ENCODE peak calls at places on chromosomes 1 and 21, in six cellular contexts. I, H, G, N, M and C are unnamed samples.

GRCh38 chr1:27601321-27601770 is 2.6 kb downstream of the AHDC1 start:
- DNase-seq in G (no peak), M (no peak), I (no peak), N (no peak), H (no peak), C (no peak)

GRCh38 chr21:44261191-44261631 is 486 bp downstream of the DNMT3L start:
- DNase-seq in H (no peak), G (no peak), N (no peak), I (no peak), M (no peak), C (no peak)

GRCh38 chr1:220775238-220775853 is 11.4 kb upstream of the MTARC1 start:
- DNase-seq in H (no peak), M (peak; percentile 14), G (no peak), I (no peak), N (no peak), C (no peak)

GRCh38 chr1:23341829-23342697 is 2.0 kb downstream of the HNRNPR start:
- DNase-seq in M (no peak), G (no peak), N (no peak), H (no peak), I (no peak), C (no peak)

GRCh38 chr1:89199515-89199914 is 773 bp upstream of the GBP4 start:
- DNase-seq in M (no peak), H (no peak), G (no peak), I (no peak), N (no peak), C (no peak)

GRCh38 chr1:33275706-33276572 is 19.6 kb downstream of the ZNF362 start:
- DNase-seq in H (no peak), I (no peak), N (no peak), G (peak; percentile 56), M (no peak), C (peak; percentile 56)

GRCh38 chr1:211340622-211341487 is 14.2 kb downstream of the TRAF5 start:
- DNase-seq in G (no peak), N (no peak), I (peak; percentile 67), H (no peak), M (no peak), C (peak; percentile 76)

GRCh38 chr21:16302851-16303282 is 573.1 kb downstream of the USP25 start:
- DNase-seq in M (no peak), N (peak; percentile 62), I (no peak), H (peak; percentile 12), G (peak; percentile 76), C (no peak)

GRCh38 chr1:228016653-228017355 is 10.0 kb downstream of the WNT3A start:
- DNase-seq in G (no peak), M (no peak), N (no peak), I (no peak), H (no peak), C (no peak)

GRCh38 chr1:165858928-165859845 is 31.8 kb downstream of the UCK2 start:
- DNase-seq in H (no peak), N (no peak), I (no peak), G (no peak), M (no peak), C (no peak)

GRCh38 chr1:1511533-1512285 is at the start of gene ATAD3A:
- DNase-seq in G (peak; percentile 99), I (peak; percentile 96), M (peak; percentile 88), N (peak; percentile 97), H (peak; percentile 97), C (peak; percentile 99)
- TF ChIP-seq POLR2A in G (peak; percentile 63), I (no peak), M (no peak), N (peak; percentile 84), H (peak; percentile 86), C (peak; percentile 19)

DNA sequence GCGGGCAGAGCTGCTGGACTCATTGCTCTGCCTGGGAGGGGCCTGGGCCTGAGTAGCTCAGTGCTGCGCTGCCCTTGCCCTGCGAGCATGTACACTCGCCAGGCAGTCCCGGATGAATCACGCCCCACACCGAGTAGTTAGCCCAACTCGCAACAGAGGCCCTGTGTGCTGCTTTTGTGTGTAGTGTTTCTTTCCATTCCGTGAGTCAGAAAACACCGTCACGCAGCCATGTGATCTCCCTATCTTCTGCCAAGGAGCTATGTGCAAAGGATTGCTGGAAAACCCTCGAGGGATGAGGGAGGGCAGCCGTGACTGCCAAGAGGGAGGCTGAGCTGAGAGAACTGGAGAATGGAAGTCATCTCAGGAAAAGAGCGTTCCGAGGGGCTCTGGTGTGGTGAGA is 37.3 kb downstream of the NENF start:
- DNase-seq in I (peak; percentile 97), N (peak; percentile 75), H (peak; percentile 99), G (peak; percentile 97), M (peak; percentile 92), C (peak; percentile 90)
- TF ChIP-seq POLR2A in I (no peak), N (peak; percentile 26), H (no peak), G (no peak), M (no peak), C (no peak)

GRCh38 chr1:53946252-53947171 is at the start of gene LRRC42:
- DNase-seq in N (no peak), G (no peak), M (no peak), I (no peak), H (no peak), C (no peak)
- TF ChIP-seq POLR2A in N (no peak), G (no peak), M (peak; percentile 36), I (no peak), H (peak; percentile 60), C (no peak)

GRCh38 chr1:31072304-31072746 is 6.8 kb upstream of the PUM1 start:
- DNase-seq in M (no peak), I (no peak), H (no peak), N (no peak), G (no peak), C (no peak)
- TF ChIP-seq POLR2A in M (no peak), I (no peak), H (no peak), N (no peak), G (no peak), C (no peak)

GRCh38 chr1:6322161-6322560 is 61.3 kb upstream of the GPR153 start:
- DNase-seq in I (no peak), G (no peak), N (no peak), H (no peak), M (no peak), C (no peak)
- TF ChIP-seq POLR2A in I (no peak), G (no peak), N (no peak), H (no peak), M (no peak), C (no peak)

GRCh38 chr21:29581393-29581792 is 282.7 kb downstream of the BACH1 start:
- DNase-seq in M (no peak), G (no peak), N (no peak), H (no peak), I (no peak), C (no peak)
- TF ChIP-seq POLR2A in M (no peak), G (no peak), N (no peak), H (no peak), I (no peak), C (no peak)